ENCODE peak calls at places on chromosome 15, in six cellular contexts. One of them, this sample, is unnamed.

GRCh38 chr15:25711691-25712090 is 151.4 kb downstream of the ATP10A start:
- DNase-seq in neuronal stem cell: no peak
- DNase-seq in IMR-90: no peak
- DNase-seq in trophoblast cell: no peak
- DNase-seq in H1: no peak
- DNase-seq in H9: no peak
- DNase-seq in this sample: no peak

GRCh38 chr15:89121414-89121813 is 33.2 kb downstream of the ABHD2 start:
- DNase-seq in H9: no peak
- DNase-seq in H1: no peak
- DNase-seq in neuronal stem cell: no peak
- DNase-seq in IMR-90: no peak
- DNase-seq in trophoblast cell: no peak
- DNase-seq in this sample: no peak

GRCh38 chr15:77021088-77021481 is 26.2 kb downstream of the PSTPIP1 start:
- DNase-seq in H1: no peak
- DNase-seq in trophoblast cell: no peak
- DNase-seq in IMR-90: no peak
- DNase-seq in neuronal stem cell: no peak
- DNase-seq in H9: no peak
- DNase-seq in this sample: no peak

GRCh38 chr15:39942101-39942752 is 8.3 kb downstream of the EIF2AK4 start:
- DNase-seq in H9: no peak
- DNase-seq in H1: no peak
- DNase-seq in neuronal stem cell: no peak
- DNase-seq in IMR-90: peak; percentile 77
- DNase-seq in trophoblast cell: peak; percentile 17
- DNase-seq in this sample: no peak

GRCh38 chr15:70098461-70099166 is 897 bp upstream of the TLE3 start:
- DNase-seq in H9: peak; percentile 77
- DNase-seq in H1: no peak
- DNase-seq in IMR-90: no peak
- DNase-seq in neuronal stem cell: peak; percentile 76
- DNase-seq in trophoblast cell: peak; percentile 54
- DNase-seq in this sample: peak; percentile 66

GRCh38 chr15:72967397-72967796 is 84.9 kb upstream of the NEO1 start:
- DNase-seq in H1: no peak
- DNase-seq in trophoblast cell: no peak
- DNase-seq in H9: no peak
- DNase-seq in neuronal stem cell: no peak
- DNase-seq in IMR-90: no peak
- DNase-seq in this sample: no peak

GRCh38 chr15:40273428-40273827 is 9.4 kb downstream of the ANKRD63 start:
- DNase-seq in IMR-90: no peak
- DNase-seq in trophoblast cell: no peak
- DNase-seq in neuronal stem cell: no peak
- DNase-seq in H1: no peak
- DNase-seq in H9: no peak
- DNase-seq in this sample: no peak

GRCh38 chr15:78243076-78243475 is 8.7 kb upstream of the ACSBG1 start:
- DNase-seq in trophoblast cell: no peak
- DNase-seq in H1: no peak
- DNase-seq in IMR-90: no peak
- DNase-seq in neuronal stem cell: no peak
- DNase-seq in H9: no peak
- DNase-seq in this sample: no peak

GRCh38 chr15:37109952-37110630 is 9.7 kb upstream of the MEIS2 start:
- DNase-seq in trophoblast cell: no peak
- DNase-seq in H9: peak; percentile 67
- DNase-seq in IMR-90: no peak
- DNase-seq in H1: no peak
- DNase-seq in neuronal stem cell: no peak
- DNase-seq in this sample: peak; percentile 81

GRCh38 chr15:32685576-32685975 is 32.2 kb upstream of the GREM1 start:
- DNase-seq in IMR-90: peak; percentile 54
- DNase-seq in trophoblast cell: peak; percentile 9
- DNase-seq in H1: no peak
- DNase-seq in neuronal stem cell: no peak
- DNase-seq in H9: no peak
- DNase-seq in this sample: no peak

GRCh38 chr15:99424978-99425665 is 140.7 kb upstream of the MEF2A start:
- DNase-seq in H9: no peak
- DNase-seq in H1: no peak
- DNase-seq in trophoblast cell: peak; percentile 1
- DNase-seq in IMR-90: peak; percentile 90
- DNase-seq in neuronal stem cell: no peak
- DNase-seq in this sample: peak; percentile 96

GRCh38 chr15:53658827-53659226 is 100.6 kb downstream of the WDR72 start:
- DNase-seq in neuronal stem cell: no peak
- DNase-seq in IMR-90: no peak
- DNase-seq in H1: no peak
- DNase-seq in trophoblast cell: no peak
- DNase-seq in H9: no peak
- DNase-seq in this sample: no peak

GRCh38 chr15:56205061-56205876 is 38.4 kb downstream of the RFX7 start:
- DNase-seq in IMR-90: peak; percentile 31
- DNase-seq in trophoblast cell: no peak
- DNase-seq in neuronal stem cell: no peak
- DNase-seq in H9: no peak
- DNase-seq in H1: no peak
- DNase-seq in this sample: peak; percentile 22

GRCh38 chr15:70474682-70475438 is 288.5 kb downstream of the UACA start:
- DNase-seq in H9: no peak
- DNase-seq in H1: no peak
- DNase-seq in neuronal stem cell: no peak
- DNase-seq in IMR-90: peak; percentile 96
- DNase-seq in trophoblast cell: peak; percentile 25
- DNase-seq in this sample: peak; percentile 68

GRCh38 chr15:81111510-81112375 is 22.3 kb upstream of the CFAP161 start:
- DNase-seq in neuronal stem cell: no peak
- DNase-seq in H1: no peak
- DNase-seq in H9: no peak
- DNase-seq in IMR-90: no peak
- DNase-seq in trophoblast cell: no peak
- DNase-seq in this sample: no peak

GRCh38 chr15:92900712-92901052 is 558 bp downstream of the CHD2 start:
- DNase-seq in H9: no peak
- DNase-seq in IMR-90: no peak
- DNase-seq in H1: no peak
- DNase-seq in trophoblast cell: no peak
- DNase-seq in neuronal stem cell: no peak
- DNase-seq in this sample: no peak

GRCh38 chr15:67133026-67133425 is 67.6 kb downstream of the SMAD3 start:
- DNase-seq in IMR-90: no peak
- DNase-seq in H9: no peak
- DNase-seq in neuronal stem cell: no peak
- DNase-seq in trophoblast cell: no peak
- DNase-seq in H1: no peak
- DNase-seq in this sample: no peak

GRCh38 chr15:67127925-67128324 is 62.5 kb downstream of the SMAD3 start:
- DNase-seq in trophoblast cell: no peak
- DNase-seq in IMR-90: peak; percentile 99
- DNase-seq in H1: no peak
- DNase-seq in H9: no peak
- DNase-seq in neuronal stem cell: no peak
- DNase-seq in this sample: peak; percentile 98

GRCh38 chr15:67132276-67132675 is 66.9 kb downstream of the SMAD3 start:
- DNase-seq in neuronal stem cell: no peak
- DNase-seq in trophoblast cell: peak; percentile 51
- DNase-seq in H1: no peak
- DNase-seq in H9: no peak
- DNase-seq in IMR-90: no peak
- DNase-seq in this sample: no peak

GRCh38 chr15:67130673-67131601 is 65.5 kb downstream of the SMAD3 start:
- DNase-seq in IMR-90: peak; percentile 80
- DNase-seq in trophoblast cell: peak; percentile 52
- DNase-seq in H1: no peak
- DNase-seq in neuronal stem cell: no peak
- DNase-seq in H9: no peak
- DNase-seq in this sample: peak; percentile 87

DNA sequence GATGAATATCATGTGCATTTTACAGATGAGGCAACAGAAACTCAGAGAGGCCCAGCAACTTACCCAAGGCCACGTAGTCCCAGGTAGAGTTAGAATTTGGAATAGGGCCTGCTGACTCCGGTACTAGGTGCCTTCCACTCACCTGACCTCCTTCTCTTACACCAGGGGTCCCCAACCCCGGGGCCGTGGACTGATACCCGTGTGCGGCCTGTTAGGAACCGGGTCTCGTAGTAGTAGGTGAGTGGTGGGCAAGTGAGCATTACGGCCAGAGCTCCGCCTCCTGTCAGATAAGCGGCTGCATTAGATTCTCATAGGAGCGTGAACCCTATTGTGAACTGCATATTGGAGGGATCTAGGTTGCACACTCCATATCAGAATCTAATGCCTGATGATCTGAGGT is 64.8 kb downstream of the SMAD3 start:
- DNase-seq in IMR-90: no peak
- DNase-seq in H1: no peak
- DNase-seq in neuronal stem cell: no peak
- DNase-seq in H9: no peak
- DNase-seq in trophoblast cell: no peak
- DNase-seq in this sample: no peak
- H3K4me1 ChIP-seq in IMR-90: peaks cover 79% of the 10 kb centered on the region
- H3K4me1 ChIP-seq in H1: peaks cover 16% of the 10 kb centered on the region
- H3K4me1 ChIP-seq in neuronal stem cell: peaks cover 35% of the 10 kb centered on the region
- H3K4me1 ChIP-seq in H9: peaks cover 6% of the 10 kb centered on the region
- H3K4me1 ChIP-seq in trophoblast cell: peaks cover 46% of the 10 kb centered on the region
- H3K4me1 ChIP-seq in this sample: peaks cover 55% of the 10 kb centered on the region

DNA sequence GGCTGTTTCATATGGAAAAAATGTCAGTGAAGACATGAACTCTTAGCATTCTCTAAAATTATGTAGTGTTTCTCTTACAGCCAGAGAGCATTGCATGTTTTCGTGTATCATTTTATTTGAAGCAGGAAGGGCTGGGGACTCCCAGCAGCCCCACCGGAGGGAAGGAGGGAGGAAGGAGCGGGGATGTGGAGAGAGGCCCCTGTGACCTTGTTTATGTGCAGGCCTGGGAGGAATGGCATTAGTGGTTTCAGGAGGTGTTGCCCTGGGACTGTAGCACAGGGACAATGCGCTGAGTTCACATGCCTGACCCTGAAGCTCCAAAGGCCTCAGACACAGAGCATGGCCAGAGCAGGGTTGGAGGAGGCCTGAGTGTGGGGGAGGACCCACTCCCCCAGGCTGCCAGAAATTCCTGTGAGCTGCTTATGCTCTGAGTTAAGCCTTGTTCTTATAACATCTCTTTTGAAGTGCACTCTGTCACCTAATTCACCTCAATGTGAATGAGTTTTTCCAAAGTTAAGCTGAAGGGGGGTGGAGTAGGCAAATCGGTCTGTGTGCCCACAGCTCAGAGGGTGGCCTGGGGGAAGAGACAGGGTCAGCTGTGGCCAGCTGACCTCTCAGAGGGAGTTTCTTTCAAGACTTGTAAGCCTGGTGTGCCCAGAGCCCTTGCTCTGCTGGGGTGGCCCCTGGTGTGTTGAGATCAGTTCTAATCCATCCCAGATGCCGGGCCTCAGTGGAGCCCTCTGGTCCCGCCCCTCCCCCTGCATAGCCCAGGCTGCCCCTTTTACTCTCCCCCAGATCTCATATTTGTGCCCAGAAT is 3.9 kb upstream of the RNU6-1 start:
- DNase-seq in neuronal stem cell: peak; percentile 92
- DNase-seq in H9: no peak
- DNase-seq in H1: no peak
- DNase-seq in trophoblast cell: peak; percentile 46
- DNase-seq in IMR-90: peak; percentile 56
- DNase-seq in this sample: peak; percentile 76
- H3K27ac ChIP-seq in neuronal stem cell: no peak overlapping the region
- H3K27ac ChIP-seq in H9: no peak overlapping the region
- H3K27ac ChIP-seq in H1: no peak overlapping the region
- H3K27ac ChIP-seq in trophoblast cell: peak overlapping the region; percentile 57
- H3K27ac ChIP-seq in IMR-90: peak overlapping the region; percentile 23
- H3K27ac ChIP-seq in this sample: peak overlapping the region; percentile 21

GRCh38 chr15:48109212-48109611 is 11.6 kb upstream of the SLC24A5 start:
- DNase-seq in neuronal stem cell: no peak
- DNase-seq in trophoblast cell: no peak
- DNase-seq in IMR-90: no peak
- DNase-seq in H9: no peak
- DNase-seq in H1: no peak
- DNase-seq in this sample: no peak
- H4K91ac ChIP-seq in neuronal stem cell: no peak overlapping the region
- H4K91ac ChIP-seq in trophoblast cell: no peak overlapping the region
- H4K91ac ChIP-seq in IMR-90: no peak overlapping the region
- H4K91ac ChIP-seq in H9: no peak overlapping the region
- H4K91ac ChIP-seq in H1: no peak overlapping the region
- H4K91ac ChIP-seq in this sample: no peak overlapping the region

GRCh38 chr15:66405605-66406004 is 18.9 kb downstream of the MAP2K1 start:
- DNase-seq in neuronal stem cell: no peak
- DNase-seq in trophoblast cell: no peak
- DNase-seq in H9: no peak
- DNase-seq in H1: no peak
- DNase-seq in IMR-90: peak; percentile 59
- DNase-seq in this sample: no peak

GRCh38 chr15:66404122-66404521 is 17.4 kb downstream of the MAP2K1 start:
- DNase-seq in H1: no peak
- DNase-seq in IMR-90: no peak
- DNase-seq in trophoblast cell: no peak
- DNase-seq in neuronal stem cell: no peak
- DNase-seq in H9: no peak
- DNase-seq in this sample: no peak

GRCh38 chr15:66405007-66405406 is 18.3 kb downstream of the MAP2K1 start:
- DNase-seq in trophoblast cell: no peak
- DNase-seq in neuronal stem cell: no peak
- DNase-seq in H1: no peak
- DNase-seq in IMR-90: peak; percentile 13
- DNase-seq in H9: no peak
- DNase-seq in this sample: no peak

GRCh38 chr15:66403323-66403722 is 16.6 kb downstream of the MAP2K1 start:
- DNase-seq in H9: no peak
- DNase-seq in neuronal stem cell: no peak
- DNase-seq in H1: no peak
- DNase-seq in trophoblast cell: no peak
- DNase-seq in IMR-90: no peak
- DNase-seq in this sample: no peak

DNA sequence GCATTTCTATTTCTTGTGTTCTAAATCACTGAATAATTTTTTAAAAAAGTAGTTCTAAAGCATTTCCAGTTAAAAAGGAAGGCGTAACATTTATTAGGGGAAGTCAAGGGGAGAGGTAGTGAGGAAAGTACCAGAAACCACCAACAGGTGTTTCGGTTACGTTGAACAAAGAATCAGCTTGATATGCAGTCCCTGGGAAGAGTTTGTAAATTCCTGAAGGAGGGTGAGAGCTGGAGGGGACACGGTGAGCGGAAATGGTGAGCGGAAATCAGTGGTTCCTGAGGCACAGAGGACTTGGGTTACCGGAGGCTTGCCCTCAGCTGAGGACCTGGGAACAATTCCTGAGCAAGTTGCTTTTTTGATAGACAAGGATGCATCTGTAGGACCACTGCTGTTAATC is 17.8 kb downstream of the MAP2K1 start:
- DNase-seq in H1: peak; percentile 66
- DNase-seq in trophoblast cell: no peak
- DNase-seq in H9: peak; percentile 89
- DNase-seq in neuronal stem cell: no peak
- DNase-seq in IMR-90: no peak
- DNase-seq in this sample: no peak
- H3K4me1 ChIP-seq in H1: peaks cover 23% of the 10 kb centered on the region
- H3K4me1 ChIP-seq in trophoblast cell: no peaks in the 10 kb centered on the region
- H3K4me1 ChIP-seq in H9: peaks cover 20% of the 10 kb centered on the region
- H3K4me1 ChIP-seq in neuronal stem cell: peaks cover 10% of the 10 kb centered on the region
- H3K4me1 ChIP-seq in IMR-90: peaks cover 18% of the 10 kb centered on the region
- H3K4me1 ChIP-seq in this sample: peaks cover 11% of the 10 kb centered on the region